ENCODE peak calls at places on chromosomes 2 and 18, in four cellular contexts. C is K562, B is HCT116, G is HepG2. T is an unnamed sample.

GRCh38 chr2:181426687-181427086 is 30.5 kb upstream of the ITGA4 start:
- DNase-seq in B (no peak), G (no peak), C (no peak), T (no peak)

GRCh38 chr18:12843420-12844346 is 40.4 kb downstream of the PTPN2 start:
- DNase-seq in B (no peak), C (peak; percentile 36), G (no peak), T (no peak)

GRCh38 chr2:183950673-183951072 is 647.7 kb upstream of the ZNF804A start:
- DNase-seq in C (no peak), G (no peak), B (no peak), T (no peak)

GRCh38 chr2:23250371-23250770 is 134.6 kb upstream of the KLHL29 start:
- DNase-seq in G (no peak), B (no peak), C (no peak), T (no peak)

GRCh38 chr2:167759531-167759930 is 487.9 kb downstream of the STK39 start:
- DNase-seq in G (peak; percentile 31), C (peak; percentile 11), B (no peak), T (no peak)

GRCh38 chr2:230124792-230125452 is 56.2 kb upstream of the SLC16A14 start:
- DNase-seq in B (no peak), G (no peak), C (no peak), T (no peak)

GRCh38 chr2:233063269-233063975 is 3.3 kb downstream of the INPP5D start:
- DNase-seq in B (no peak), C (no peak), G (peak; percentile 96), T (no peak)

GRCh38 chr2:28663359-28663758 is 88.3 kb upstream of the PPP1CB start:
- DNase-seq in B (no peak), C (no peak), G (peak; percentile 51), T (no peak)

GRCh38 chr18:43010611-43011010 is 104.9 kb downstream of the RIT2 start:
- DNase-seq in C (no peak), B (no peak), G (no peak), T (no peak)

GRCh38 chr18:57648414-57648813 is 26.8 kb upstream of the NARS1 start:
- DNase-seq in G (no peak), B (no peak), C (no peak), T (no peak)

GRCh38 chr2:119659601-119660342 is 19.2 kb upstream of the TMEM177 start:
- DNase-seq in G (peak; percentile 49), C (peak; percentile 61), B (peak; percentile 22), T (peak; percentile 46)

GRCh38 chr2:174717273-174717672 is 47.0 kb downstream of the CHRNA1 start:
- DNase-seq in G (no peak), B (no peak), C (no peak), T (no peak)

GRCh38 chr2:45859682-45860081 is 208.2 kb downstream of the PRKCE start:
- DNase-seq in G (no peak), B (no peak), C (no peak), T (no peak)

GRCh38 chr2:191050640-191050987 is 36.6 kb upstream of the STAT1 start:
- DNase-seq in G (no peak), C (no peak), B (no peak), T (no peak)

GRCh38 chr2:8754056-8754790 is 72.4 kb downstream of the ID2 start:
- DNase-seq in G (no peak), B (no peak), C (no peak), T (no peak)

GRCh38 chr2:175111200-175111657 is 56.8 kb downstream of the ATF2 start:
- DNase-seq in B (peak; percentile 31), G (peak; percentile 61), C (peak; percentile 63), T (peak; percentile 22)

GRCh38 chr18:45463433-45463832 is 151.8 kb upstream of the SLC14A2 start:
- DNase-seq in B (no peak), C (no peak), G (no peak), T (no peak)
- TF ChIP-seq TCF7L2 in B (no peak), C (no peak), G (no peak), T (no peak)

GRCh38 chr18:41939326-41939725 is 15.7 kb upstream of the PIK3C3 start:
- DNase-seq in G (no peak), C (no peak), B (no peak), T (no peak)

GRCh38 chr18:41942254-41942653 is 12.8 kb upstream of the PIK3C3 start:
- DNase-seq in B (no peak), G (no peak), C (no peak), T (no peak)

GRCh38 chr18:41938445-41938844 is 16.6 kb upstream of the PIK3C3 start:
- DNase-seq in B (no peak), C (peak; percentile 20), G (no peak), T (no peak)

GRCh38 chr18:41936471-41937134 is 18.4 kb upstream of the PIK3C3 start:
- DNase-seq in B (no peak), C (peak; percentile 11), G (no peak), T (no peak)

GRCh38 chr18:41940506-41941215 is 14.4 kb upstream of the PIK3C3 start:
- DNase-seq in C (no peak), G (no peak), B (no peak), T (no peak)
- TF ChIP-seq TCF7L2 in C (no peak), G (no peak), B (no peak), T (no peak)

GRCh38 chr2:26532301-26533250 is 54.7 kb upstream of the OTOF start:
- DNase-seq in G (no peak), C (no peak), B (no peak), T (no peak)
- TF ChIP-seq TCF7L2 in G (no peak), C (no peak), B (no peak), T (no peak)

GRCh38 chr18:11516988-11517630 is 92.3 kb upstream of the SLC35G4 start:
- DNase-seq in C (no peak), G (no peak), B (no peak), T (no peak)

GRCh38 chr18:11514267-11514666 is 95.1 kb upstream of the SLC35G4 start:
- DNase-seq in C (no peak), B (no peak), G (no peak), T (no peak)

GRCh38 chr18:11506871-11507270 is 102.5 kb upstream of the SLC35G4 start:
- DNase-seq in B (no peak), C (no peak), G (no peak), T (no peak)

GRCh38 chr18:11512096-11513030 is 97.0 kb upstream of the SLC35G4 start:
- DNase-seq in C (no peak), B (no peak), G (peak; percentile 68), T (no peak)

DNA sequence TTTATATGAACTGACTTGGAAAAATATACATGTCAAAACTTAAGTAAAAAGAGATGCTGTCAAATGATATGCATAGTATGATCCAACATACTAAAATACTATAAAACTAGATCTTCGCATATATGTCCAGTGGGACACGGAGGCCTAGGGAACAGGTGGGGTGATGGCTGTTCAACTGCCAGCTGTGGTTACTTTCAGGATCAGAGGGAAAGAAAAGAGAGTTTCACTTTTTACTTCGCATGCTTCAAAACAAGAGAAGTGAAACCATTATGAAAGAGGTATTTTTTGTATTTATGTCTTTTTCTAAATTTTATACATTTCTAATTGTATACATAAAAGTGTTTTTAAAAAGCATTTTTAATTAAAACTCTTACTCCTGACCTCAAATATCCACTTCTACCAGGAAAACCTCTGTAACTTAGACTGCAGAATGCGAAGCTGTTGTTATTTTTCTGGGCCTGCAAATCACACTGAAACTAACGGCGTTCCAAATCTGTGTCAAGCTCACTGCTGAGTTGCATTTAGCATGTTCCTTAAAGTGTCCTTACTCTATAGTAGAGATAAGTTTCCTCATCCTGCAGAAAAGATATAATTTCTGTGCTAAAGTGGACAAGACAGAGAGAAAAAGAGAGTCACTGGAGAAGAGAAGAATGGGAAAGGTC is 97.8 kb upstream of the SLC35G4 start:
- DNase-seq in C (no peak), G (no peak), B (no peak), T (no peak)
- TF ChIP-seq TCF7L2 in C (no peak), G (no peak), B (no peak), T (no peak)

GRCh38 chr2:62765619-62766376 is 60.3 kb downstream of the EHBP1 start:
- DNase-seq in G (no peak), B (no peak), C (no peak), T (no peak)

GRCh38 chr2:62757029-62757428 is 51.5 kb downstream of the EHBP1 start:
- DNase-seq in C (no peak), B (no peak), G (no peak), T (no peak)

GRCh38 chr2:62760555-62760954 is 55.0 kb downstream of the EHBP1 start:
- DNase-seq in B (no peak), C (no peak), G (no peak), T (no peak)

GRCh38 chr2:62760026-62760425 is 54.5 kb downstream of the EHBP1 start:
- DNase-seq in B (no peak), C (no peak), G (no peak), T (no peak)
- TF ChIP-seq TCF7L2 in B (no peak), C (no peak), G (no peak), T (no peak)

T was measured in Panc1.